ENCODE peak calls at places on chromosome 2, in ten cellular contexts. One of them, this sample, is unnamed.

GRCh38 chr2:16088035-16088696 is 147.8 kb downstream of the MYCN start:
- DNase-seq in posterior cingulate gyrus: no peak
- DNase-seq in lung: no peak
- DNase-seq in occipital lobe: no peak
- DNase-seq in GM04504: no peak
- DNase-seq in Karpas-422: no peak
- DNase-seq in stimulated activated CD8-positive, alpha-beta memory T cell treated with anti-CD3 and anti-CD28 coated beads, Interleukin-4, amount 100 ng/mL, for 1 hour: no peak
- DNase-seq in T-helper 1 cell: no peak
- DNase-seq in amniotic epithelial cell: no peak
- DNase-seq in NCI-H774: no peak
- DNase-seq in this sample: no peak

GRCh38 chr2:147374410-147374811 is 470.4 kb upstream of the ACVR2A start:
- DNase-seq in posterior cingulate gyrus: no peak
- DNase-seq in lung: no peak
- DNase-seq in occipital lobe: no peak
- DNase-seq in GM04504: peak
- DNase-seq in Karpas-422: no peak
- DNase-seq in stimulated activated CD8-positive, alpha-beta memory T cell treated with anti-CD3 and anti-CD28 coated beads, Interleukin-4, amount 100 ng/mL, for 1 hour: no peak
- DNase-seq in T-helper 1 cell: no peak
- DNase-seq in amniotic epithelial cell: no peak
- DNase-seq in NCI-H774: no peak
- DNase-seq in this sample: no peak

GRCh38 chr2:230441188-230441897 is 25.3 kb downstream of the SP100 start:
- DNase-seq in posterior cingulate gyrus: no peak
- DNase-seq in lung: no peak
- DNase-seq in occipital lobe: no peak
- DNase-seq in GM04504: peak
- DNase-seq in Karpas-422: no peak
- DNase-seq in stimulated activated CD8-positive, alpha-beta memory T cell treated with anti-CD3 and anti-CD28 coated beads, Interleukin-4, amount 100 ng/mL, for 1 hour: peak
- DNase-seq in T-helper 1 cell: peak
- DNase-seq in amniotic epithelial cell: peak
- DNase-seq in NCI-H774: no peak
- DNase-seq in this sample: peak

GRCh38 chr2:234964631-234965461 is 13.0 kb downstream of the SH3BP4 start:
- DNase-seq in posterior cingulate gyrus: no peak
- DNase-seq in lung: no peak
- DNase-seq in occipital lobe: no peak
- DNase-seq in GM04504: peak
- DNase-seq in Karpas-422: no peak
- DNase-seq in stimulated activated CD8-positive, alpha-beta memory T cell treated with anti-CD3 and anti-CD28 coated beads, Interleukin-4, amount 100 ng/mL, for 1 hour: no peak
- DNase-seq in T-helper 1 cell: no peak
- DNase-seq in amniotic epithelial cell: peak
- DNase-seq in NCI-H774: no peak
- DNase-seq in this sample: no peak

GRCh38 chr2:201880620-201881381 is 74.5 kb downstream of the CDK15 start:
- DNase-seq in posterior cingulate gyrus: no peak
- DNase-seq in lung: no peak
- DNase-seq in occipital lobe: no peak
- DNase-seq in GM04504: peak
- DNase-seq in Karpas-422: no peak
- DNase-seq in stimulated activated CD8-positive, alpha-beta memory T cell treated with anti-CD3 and anti-CD28 coated beads, Interleukin-4, amount 100 ng/mL, for 1 hour: no peak
- DNase-seq in T-helper 1 cell: no peak
- DNase-seq in amniotic epithelial cell: peak
- DNase-seq in NCI-H774: no peak
- DNase-seq in this sample: peak

GRCh38 chr2:220465700-220466099 is 838.3 kb downstream of the SLC4A3 start:
- DNase-seq in posterior cingulate gyrus: no peak
- DNase-seq in lung: no peak
- DNase-seq in occipital lobe: no peak
- DNase-seq in GM04504: no peak
- DNase-seq in Karpas-422: no peak
- DNase-seq in stimulated activated CD8-positive, alpha-beta memory T cell treated with anti-CD3 and anti-CD28 coated beads, Interleukin-4, amount 100 ng/mL, for 1 hour: no peak
- DNase-seq in T-helper 1 cell: no peak
- DNase-seq in amniotic epithelial cell: peak
- DNase-seq in NCI-H774: no peak
- DNase-seq in this sample: no peak

GRCh38 chr2:60094450-60094929 is 459.0 kb downstream of the BCL11A start:
- DNase-seq in posterior cingulate gyrus: no peak
- DNase-seq in lung: no peak
- DNase-seq in occipital lobe: no peak
- DNase-seq in GM04504: no peak
- DNase-seq in Karpas-422: no peak
- DNase-seq in stimulated activated CD8-positive, alpha-beta memory T cell treated with anti-CD3 and anti-CD28 coated beads, Interleukin-4, amount 100 ng/mL, for 1 hour: no peak
- DNase-seq in T-helper 1 cell: no peak
- DNase-seq in amniotic epithelial cell: no peak
- DNase-seq in NCI-H774: peak
- DNase-seq in this sample: no peak

GRCh38 chr2:165054667-165055066 is 99.3 kb upstream of the SLC38A11 start:
- DNase-seq in posterior cingulate gyrus: no peak
- DNase-seq in lung: no peak
- DNase-seq in occipital lobe: no peak
- DNase-seq in GM04504: no peak
- DNase-seq in Karpas-422: no peak
- DNase-seq in stimulated activated CD8-positive, alpha-beta memory T cell treated with anti-CD3 and anti-CD28 coated beads, Interleukin-4, amount 100 ng/mL, for 1 hour: no peak
- DNase-seq in T-helper 1 cell: no peak
- DNase-seq in amniotic epithelial cell: no peak
- DNase-seq in NCI-H774: no peak
- DNase-seq in this sample: no peak

GRCh38 chr2:90207454-90208058 is 1516.1 kb downstream of the RPIA start:
- DNase-seq in posterior cingulate gyrus: no peak
- DNase-seq in lung: no peak
- DNase-seq in occipital lobe: no peak
- DNase-seq in GM04504: no peak
- DNase-seq in Karpas-422: peak
- DNase-seq in stimulated activated CD8-positive, alpha-beta memory T cell treated with anti-CD3 and anti-CD28 coated beads, Interleukin-4, amount 100 ng/mL, for 1 hour: no peak
- DNase-seq in T-helper 1 cell: no peak
- DNase-seq in amniotic epithelial cell: no peak
- DNase-seq in NCI-H774: no peak
- DNase-seq in this sample: peak

GRCh38 chr2:208254871-208255556 is at the start of gene IDH1:
- DNase-seq in posterior cingulate gyrus: peak
- DNase-seq in lung: peak
- DNase-seq in occipital lobe: peak
- DNase-seq in GM04504: peak
- DNase-seq in Karpas-422: peak
- DNase-seq in stimulated activated CD8-positive, alpha-beta memory T cell treated with anti-CD3 and anti-CD28 coated beads, Interleukin-4, amount 100 ng/mL, for 1 hour: peak
- DNase-seq in T-helper 1 cell: peak
- DNase-seq in amniotic epithelial cell: peak
- DNase-seq in NCI-H774: peak
- DNase-seq in this sample: peak

GRCh38 chr2:126304147-126304546 is 351.8 kb upstream of the GYPC start:
- DNase-seq in posterior cingulate gyrus: no peak
- DNase-seq in lung: no peak
- DNase-seq in occipital lobe: no peak
- DNase-seq in GM04504: no peak
- DNase-seq in Karpas-422: no peak
- DNase-seq in stimulated activated CD8-positive, alpha-beta memory T cell treated with anti-CD3 and anti-CD28 coated beads, Interleukin-4, amount 100 ng/mL, for 1 hour: no peak
- DNase-seq in T-helper 1 cell: no peak
- DNase-seq in amniotic epithelial cell: no peak
- DNase-seq in NCI-H774: no peak
- DNase-seq in this sample: no peak

GRCh38 chr2:142682528-142682927 is 194.9 kb upstream of the KYNU start:
- DNase-seq in posterior cingulate gyrus: no peak
- DNase-seq in lung: no peak
- DNase-seq in occipital lobe: no peak
- DNase-seq in GM04504: no peak
- DNase-seq in Karpas-422: peak
- DNase-seq in stimulated activated CD8-positive, alpha-beta memory T cell treated with anti-CD3 and anti-CD28 coated beads, Interleukin-4, amount 100 ng/mL, for 1 hour: no peak
- DNase-seq in T-helper 1 cell: no peak
- DNase-seq in amniotic epithelial cell: peak
- DNase-seq in NCI-H774: no peak
- DNase-seq in this sample: peak

GRCh38 chr2:147715807-147716206 is 129.0 kb upstream of the ACVR2A start:
- DNase-seq in posterior cingulate gyrus: no peak
- DNase-seq in lung: no peak
- DNase-seq in occipital lobe: no peak
- DNase-seq in GM04504: no peak
- DNase-seq in Karpas-422: no peak
- DNase-seq in stimulated activated CD8-positive, alpha-beta memory T cell treated with anti-CD3 and anti-CD28 coated beads, Interleukin-4, amount 100 ng/mL, for 1 hour: no peak
- DNase-seq in T-helper 1 cell: no peak
- DNase-seq in amniotic epithelial cell: peak
- DNase-seq in NCI-H774: no peak
- DNase-seq in this sample: no peak

GRCh38 chr2:120711694-120712093 is 24.0 kb upstream of the GLI2 start:
- DNase-seq in posterior cingulate gyrus: no peak
- DNase-seq in lung: no peak
- DNase-seq in occipital lobe: no peak
- DNase-seq in GM04504: no peak
- DNase-seq in Karpas-422: no peak
- DNase-seq in stimulated activated CD8-positive, alpha-beta memory T cell treated with anti-CD3 and anti-CD28 coated beads, Interleukin-4, amount 100 ng/mL, for 1 hour: no peak
- DNase-seq in T-helper 1 cell: no peak
- DNase-seq in amniotic epithelial cell: no peak
- DNase-seq in NCI-H774: no peak
- DNase-seq in this sample: no peak

GRCh38 chr2:202109737-202110184 is 36.7 kb downstream of the KIAA2012 start:
- DNase-seq in posterior cingulate gyrus: no peak
- DNase-seq in lung: peak
- DNase-seq in occipital lobe: no peak
- DNase-seq in GM04504: peak
- DNase-seq in Karpas-422: no peak
- DNase-seq in stimulated activated CD8-positive, alpha-beta memory T cell treated with anti-CD3 and anti-CD28 coated beads, Interleukin-4, amount 100 ng/mL, for 1 hour: no peak
- DNase-seq in T-helper 1 cell: no peak
- DNase-seq in amniotic epithelial cell: peak
- DNase-seq in NCI-H774: no peak
- DNase-seq in this sample: peak

GRCh38 chr2:109171444-109172334 is 42.7 kb downstream of the SH3RF3 start:
- DNase-seq in posterior cingulate gyrus: no peak
- DNase-seq in lung: peak
- DNase-seq in occipital lobe: no peak
- DNase-seq in GM04504: peak
- DNase-seq in Karpas-422: no peak
- DNase-seq in stimulated activated CD8-positive, alpha-beta memory T cell treated with anti-CD3 and anti-CD28 coated beads, Interleukin-4, amount 100 ng/mL, for 1 hour: no peak
- DNase-seq in T-helper 1 cell: no peak
- DNase-seq in amniotic epithelial cell: peak
- DNase-seq in NCI-H774: no peak
- DNase-seq in this sample: peak

GRCh38 chr2:131039908-131040660 is 53.2 kb downstream of the FAM168B start:
- DNase-seq in posterior cingulate gyrus: no peak
- DNase-seq in lung: no peak
- DNase-seq in occipital lobe: no peak
- DNase-seq in GM04504: no peak
- DNase-seq in Karpas-422: no peak
- DNase-seq in stimulated activated CD8-positive, alpha-beta memory T cell treated with anti-CD3 and anti-CD28 coated beads, Interleukin-4, amount 100 ng/mL, for 1 hour: no peak
- DNase-seq in T-helper 1 cell: no peak
- DNase-seq in amniotic epithelial cell: no peak
- DNase-seq in NCI-H774: no peak
- DNase-seq in this sample: no peak

GRCh38 chr2:126748929-126749518 is 93.1 kb downstream of the GYPC start:
- DNase-seq in posterior cingulate gyrus: no peak
- DNase-seq in lung: peak
- DNase-seq in occipital lobe: no peak
- DNase-seq in GM04504: no peak
- DNase-seq in Karpas-422: no peak
- DNase-seq in stimulated activated CD8-positive, alpha-beta memory T cell treated with anti-CD3 and anti-CD28 coated beads, Interleukin-4, amount 100 ng/mL, for 1 hour: no peak
- DNase-seq in T-helper 1 cell: no peak
- DNase-seq in amniotic epithelial cell: no peak
- DNase-seq in NCI-H774: no peak
- DNase-seq in this sample: no peak

GRCh38 chr2:51018145-51018544 is 13.8 kb downstream of the NRXN1 start:
- DNase-seq in posterior cingulate gyrus: no peak
- DNase-seq in lung: no peak
- DNase-seq in occipital lobe: no peak
- DNase-seq in GM04504: no peak
- DNase-seq in Karpas-422: no peak
- DNase-seq in stimulated activated CD8-positive, alpha-beta memory T cell treated with anti-CD3 and anti-CD28 coated beads, Interleukin-4, amount 100 ng/mL, for 1 hour: no peak
- DNase-seq in T-helper 1 cell: no peak
- DNase-seq in amniotic epithelial cell: no peak
- DNase-seq in NCI-H774: no peak
- DNase-seq in this sample: no peak

GRCh38 chr2:227717687-227718567 is at the start of gene SLC19A3:
- DNase-seq in posterior cingulate gyrus: peak
- DNase-seq in lung: peak
- DNase-seq in occipital lobe: peak
- DNase-seq in GM04504: peak
- DNase-seq in Karpas-422: no peak
- DNase-seq in stimulated activated CD8-positive, alpha-beta memory T cell treated with anti-CD3 and anti-CD28 coated beads, Interleukin-4, amount 100 ng/mL, for 1 hour: no peak
- DNase-seq in T-helper 1 cell: no peak
- DNase-seq in amniotic epithelial cell: peak
- DNase-seq in NCI-H774: peak
- DNase-seq in this sample: peak

GRCh38 chr2:239928457-239929350 is 96.4 kb downstream of the NDUFA10 start:
- DNase-seq in posterior cingulate gyrus: peak
- DNase-seq in lung: no peak
- DNase-seq in occipital lobe: peak
- DNase-seq in GM04504: no peak
- DNase-seq in Karpas-422: no peak
- DNase-seq in stimulated activated CD8-positive, alpha-beta memory T cell treated with anti-CD3 and anti-CD28 coated beads, Interleukin-4, amount 100 ng/mL, for 1 hour: no peak
- DNase-seq in T-helper 1 cell: no peak
- DNase-seq in amniotic epithelial cell: no peak
- DNase-seq in NCI-H774: peak
- DNase-seq in this sample: no peak

GRCh38 chr2:196718394-196718793 is 78.9 kb downstream of the CCDC150 start:
- DNase-seq in posterior cingulate gyrus: no peak
- DNase-seq in lung: no peak
- DNase-seq in occipital lobe: no peak
- DNase-seq in GM04504: no peak
- DNase-seq in Karpas-422: no peak
- DNase-seq in stimulated activated CD8-positive, alpha-beta memory T cell treated with anti-CD3 and anti-CD28 coated beads, Interleukin-4, amount 100 ng/mL, for 1 hour: no peak
- DNase-seq in T-helper 1 cell: no peak
- DNase-seq in amniotic epithelial cell: no peak
- DNase-seq in NCI-H774: no peak
- DNase-seq in this sample: peak

GRCh38 chr2:19120941-19121750 is 237.3 kb downstream of the OSR1 start:
- DNase-seq in posterior cingulate gyrus: no peak
- DNase-seq in lung: no peak
- DNase-seq in occipital lobe: no peak
- DNase-seq in GM04504: peak
- DNase-seq in Karpas-422: no peak
- DNase-seq in stimulated activated CD8-positive, alpha-beta memory T cell treated with anti-CD3 and anti-CD28 coated beads, Interleukin-4, amount 100 ng/mL, for 1 hour: no peak
- DNase-seq in T-helper 1 cell: no peak
- DNase-seq in amniotic epithelial cell: peak
- DNase-seq in NCI-H774: no peak
- DNase-seq in this sample: peak

GRCh38 chr2:129778608-129778877 is 200.9 kb upstream of the RAB6C start:
- DNase-seq in posterior cingulate gyrus: no peak
- DNase-seq in lung: no peak
- DNase-seq in occipital lobe: no peak
- DNase-seq in GM04504: no peak
- DNase-seq in Karpas-422: no peak
- DNase-seq in stimulated activated CD8-positive, alpha-beta memory T cell treated with anti-CD3 and anti-CD28 coated beads, Interleukin-4, amount 100 ng/mL, for 1 hour: no peak
- DNase-seq in T-helper 1 cell: no peak
- DNase-seq in amniotic epithelial cell: no peak
- DNase-seq in NCI-H774: no peak
- DNase-seq in this sample: no peak

GRCh38 chr2:71130325-71131260 is at the start of gene MPHOSPH10:
- DNase-seq in posterior cingulate gyrus: peak
- DNase-seq in lung: peak
- DNase-seq in occipital lobe: peak
- DNase-seq in GM04504: peak
- DNase-seq in Karpas-422: peak
- DNase-seq in stimulated activated CD8-positive, alpha-beta memory T cell treated with anti-CD3 and anti-CD28 coated beads, Interleukin-4, amount 100 ng/mL, for 1 hour: peak
- DNase-seq in T-helper 1 cell: peak
- DNase-seq in amniotic epithelial cell: peak
- DNase-seq in NCI-H774: peak
- DNase-seq in this sample: peak

GRCh38 chr2:136171223-136171622 is 53.3 kb upstream of the CXCR4 start:
- DNase-seq in posterior cingulate gyrus: no peak
- DNase-seq in lung: no peak
- DNase-seq in occipital lobe: no peak
- DNase-seq in GM04504: no peak
- DNase-seq in Karpas-422: peak
- DNase-seq in stimulated activated CD8-positive, alpha-beta memory T cell treated with anti-CD3 and anti-CD28 coated beads, Interleukin-4, amount 100 ng/mL, for 1 hour: no peak
- DNase-seq in T-helper 1 cell: no peak
- DNase-seq in amniotic epithelial cell: no peak
- DNase-seq in NCI-H774: no peak
- DNase-seq in this sample: no peak

GRCh38 chr2:237867465-237867864 is 8.0 kb downstream of the RAMP1 start:
- DNase-seq in posterior cingulate gyrus: no peak
- DNase-seq in lung: no peak
- DNase-seq in occipital lobe: no peak
- DNase-seq in GM04504: no peak
- DNase-seq in Karpas-422: no peak
- DNase-seq in stimulated activated CD8-positive, alpha-beta memory T cell treated with anti-CD3 and anti-CD28 coated beads, Interleukin-4, amount 100 ng/mL, for 1 hour: no peak
- DNase-seq in T-helper 1 cell: no peak
- DNase-seq in amniotic epithelial cell: no peak
- DNase-seq in NCI-H774: no peak
- DNase-seq in this sample: no peak

GRCh38 chr2:7796200-7796563 is 879.0 kb downstream of the RNF144A start:
- DNase-seq in posterior cingulate gyrus: no peak
- DNase-seq in lung: no peak
- DNase-seq in occipital lobe: no peak
- DNase-seq in GM04504: no peak
- DNase-seq in Karpas-422: no peak
- DNase-seq in stimulated activated CD8-positive, alpha-beta memory T cell treated with anti-CD3 and anti-CD28 coated beads, Interleukin-4, amount 100 ng/mL, for 1 hour: no peak
- DNase-seq in T-helper 1 cell: no peak
- DNase-seq in amniotic epithelial cell: no peak
- DNase-seq in NCI-H774: no peak
- DNase-seq in this sample: no peak